ENCODE peak calls at places on chromosomes 3 and 15, in eight cellular contexts. One of them, this sample, is unnamed.

GRCh38 chr3:47163990-47164848 is at the start of gene SETD2:
- DNase-seq in GM04504: peak; percentile 82
- DNase-seq in ACHN: peak; percentile 89
- DNase-seq in HCT116: peak; percentile 78
- DNase-seq in right cardiac atrium: peak; percentile 99
- DNase-seq in HEK293T: peak; percentile 88
- DNase-seq in AG08396: peak; percentile 95
- DNase-seq in OCI-M1: peak; percentile 96
- DNase-seq in this sample: peak; percentile 97

GRCh38 chr3:36701903-36702374 is 62.4 kb downstream of the DCLK3 start:
- DNase-seq in GM04504: peak; percentile 81
- DNase-seq in ACHN: no peak
- DNase-seq in HCT116: no peak
- DNase-seq in right cardiac atrium: no peak
- DNase-seq in HEK293T: no peak
- DNase-seq in AG08396: peak; percentile 40
- DNase-seq in OCI-M1: no peak
- DNase-seq in this sample: no peak

GRCh38 chr15:35519536-35520149 is 26.3 kb downstream of the DPH6 start:
- DNase-seq in GM04504: no peak
- DNase-seq in ACHN: peak; percentile 45
- DNase-seq in HCT116: peak; percentile 28
- DNase-seq in right cardiac atrium: no peak
- DNase-seq in HEK293T: no peak
- DNase-seq in AG08396: no peak
- DNase-seq in OCI-M1: peak; percentile 80
- DNase-seq in this sample: no peak

GRCh38 chr3:77475545-77475944 is 435.6 kb downstream of the ROBO2 start:
- DNase-seq in GM04504: no peak
- DNase-seq in ACHN: no peak
- DNase-seq in HCT116: no peak
- DNase-seq in right cardiac atrium: no peak
- DNase-seq in HEK293T: no peak
- DNase-seq in AG08396: no peak
- DNase-seq in OCI-M1: no peak
- DNase-seq in this sample: no peak

GRCh38 chr15:81304226-81304625 is 19.7 kb downstream of the STARD5 start:
- DNase-seq in GM04504: peak; percentile 56
- DNase-seq in ACHN: no peak
- DNase-seq in HCT116: no peak
- DNase-seq in right cardiac atrium: peak; percentile 68
- DNase-seq in HEK293T: no peak
- DNase-seq in AG08396: peak; percentile 33
- DNase-seq in OCI-M1: no peak
- DNase-seq in this sample: no peak

GRCh38 chr3:152937234-152937633 is 102.3 kb downstream of the P2RY1 start:
- DNase-seq in GM04504: no peak
- DNase-seq in ACHN: no peak
- DNase-seq in HCT116: no peak
- DNase-seq in right cardiac atrium: no peak
- DNase-seq in HEK293T: no peak
- DNase-seq in AG08396: no peak
- DNase-seq in OCI-M1: no peak
- DNase-seq in this sample: no peak

GRCh38 chr3:128113817-128114794 is 9.5 kb downstream of the RUVBL1 start:
- DNase-seq in GM04504: no peak
- DNase-seq in ACHN: peak; percentile 49
- DNase-seq in HCT116: no peak
- DNase-seq in right cardiac atrium: no peak
- DNase-seq in HEK293T: no peak
- DNase-seq in AG08396: no peak
- DNase-seq in OCI-M1: no peak
- DNase-seq in this sample: peak; percentile 73

GRCh38 chr3:194269610-194270145 is 81.5 kb downstream of the CPN2 start:
- DNase-seq in GM04504: no peak
- DNase-seq in ACHN: peak; percentile 46
- DNase-seq in HCT116: peak; percentile 27
- DNase-seq in right cardiac atrium: peak; percentile 96
- DNase-seq in HEK293T: no peak
- DNase-seq in AG08396: peak; percentile 80
- DNase-seq in OCI-M1: no peak
- DNase-seq in this sample: peak; percentile 97

GRCh38 chr3:43759297-43759782 is 68.6 kb downstream of the ABHD5 start:
- DNase-seq in GM04504: peak; percentile 64
- DNase-seq in ACHN: peak; percentile 90
- DNase-seq in HCT116: no peak
- DNase-seq in right cardiac atrium: no peak
- DNase-seq in HEK293T: no peak
- DNase-seq in AG08396: peak; percentile 75
- DNase-seq in OCI-M1: no peak
- DNase-seq in this sample: peak; percentile 5

This sample was measured in adrenal gland.